ENCODE peak calls at places on chromosomes 6 and 20, in seven cellular contexts. I is stomach, Q is heart left ventricle, N is IMR-90, U is spleen, M is HepG2, C is ovary. S is an unnamed sample.

GRCh38 chr6:139008117-139008516 is 20.1 kb upstream of the REPS1 start:
- DNase-seq in I (no peak), N (no peak), U (no peak), M (no peak), Q (no peak), C (no peak), S (no peak)

GRCh38 chr20:13771853-13772453 is 12.8 kb downstream of the ESF1 start:
- DNase-seq in I (no peak), U (no peak), M (peak), C (no peak), Q (no peak), N (peak), S (no peak)

GRCh38 chr6:129691709-129692108 is 18.3 kb downstream of the ARHGAP18 start:
- DNase-seq in M (no peak), Q (no peak), I (no peak), U (peak), N (no peak), C (no peak), S (no peak)

GRCh38 chr6:53284901-53285300 is 63.8 kb downstream of the ELOVL5 start:
- DNase-seq in M (no peak), Q (no peak), U (no peak), I (no peak), N (no peak), C (no peak), S (no peak)

GRCh38 chr6:38370653-38371311 is 268.9 kb downstream of the BTBD9 start:
- DNase-seq in Q (no peak), M (no peak), C (no peak), U (no peak), I (no peak), N (no peak), S (no peak)

GRCh38 chr6:168784426-168784825 is 343.4 kb downstream of the SMOC2 start:
- DNase-seq in M (no peak), I (no peak), U (no peak), N (no peak), Q (no peak), C (no peak), S (no peak)

GRCh38 chr20:46011631-46012482 is 3.1 kb downstream of the MMP9 start:
- DNase-seq in N (peak), M (peak), Q (peak), U (peak), C (no peak), I (peak), S (peak)

GRCh38 chr6:101391772-101392560 is 1.5 kb upstream of the GRIK2 start:
- DNase-seq in C (no peak), N (no peak), I (no peak), Q (no peak), M (no peak), U (no peak), S (peak)

GRCh38 chr20:57272883-57273282 is 6.4 kb upstream of the BMP7 start:
- DNase-seq in Q (no peak), U (no peak), N (no peak), C (no peak), I (no peak), M (no peak), S (no peak)

GRCh38 chr6:43278524-43279078 is 19.5 kb upstream of the SLC22A7 start:
- DNase-seq in N (peak), U (no peak), I (no peak), M (peak), Q (no peak), C (no peak), S (no peak)

GRCh38 chr6:87705070-87705691 is 3.1 kb upstream of the AKIRIN2 start:
- DNase-seq in C (no peak), Q (no peak), N (peak), I (no peak), M (peak), U (no peak), S (no peak)

GRCh38 chr6:30965140-30965601 is 18.3 kb upstream of the MUC21 start:
- DNase-seq in Q (no peak), I (no peak), C (no peak), M (no peak), U (no peak), N (no peak), S (no peak)

GRCh38 chr6:79038061-79038460 is 40.0 kb downstream of the PHIP start:
- DNase-seq in U (no peak), M (peak), I (no peak), Q (no peak), C (no peak), N (peak), S (no peak)

GRCh38 chr6:3578981-3579380 is 122.1 kb upstream of the SLC22A23 start:
- DNase-seq in I (no peak), M (no peak), Q (no peak), U (no peak), N (no peak), C (no peak), S (no peak)

GRCh38 chr6:116550796-116551195 is 2.8 kb upstream of the CALHM4 start:
- DNase-seq in U (no peak), Q (no peak), I (no peak), N (no peak), C (no peak), M (peak), S (no peak)

GRCh38 chr6:123771126-123771525 is 32.5 kb upstream of the NKAIN2 start:
- DNase-seq in I (no peak), U (no peak), C (no peak), N (no peak), Q (no peak), M (no peak), S (no peak)

GRCh38 chr6:105177521-105177920 is 2.3 kb downstream of the POPDC3 start:
- DNase-seq in C (no peak), M (no peak), N (no peak), U (no peak), I (no peak), Q (no peak), S (no peak)

GRCh38 chr20:54134445-54135220 is 39.2 kb downstream of the CYP24A1 start:
- DNase-seq in I (no peak), U (no peak), M (peak), N (peak), C (no peak), Q (no peak), S (no peak)

GRCh38 chr6:80594461-80594860 is 488.0 kb downstream of the BCKDHB start:
- DNase-seq in M (no peak), I (no peak), N (peak), C (no peak), Q (no peak), U (no peak), S (no peak)

GRCh38 chr20:61041481-61041880 is 210.6 kb upstream of the CDH4 start:
- DNase-seq in I (no peak), Q (no peak), C (no peak), M (no peak), N (no peak), U (no peak), S (no peak)

GRCh38 chr20:528923-529594 is 14.5 kb downstream of the CSNK2A1 start:
- DNase-seq in N (peak), I (no peak), M (no peak), U (no peak), C (no peak), Q (no peak), S (no peak)

GRCh38 chr6:119612176-119612870 is 262.8 kb upstream of the MAN1A1 start:
- DNase-seq in N (peak), I (no peak), Q (no peak), M (peak), C (no peak), U (no peak), S (no peak)

DNA sequence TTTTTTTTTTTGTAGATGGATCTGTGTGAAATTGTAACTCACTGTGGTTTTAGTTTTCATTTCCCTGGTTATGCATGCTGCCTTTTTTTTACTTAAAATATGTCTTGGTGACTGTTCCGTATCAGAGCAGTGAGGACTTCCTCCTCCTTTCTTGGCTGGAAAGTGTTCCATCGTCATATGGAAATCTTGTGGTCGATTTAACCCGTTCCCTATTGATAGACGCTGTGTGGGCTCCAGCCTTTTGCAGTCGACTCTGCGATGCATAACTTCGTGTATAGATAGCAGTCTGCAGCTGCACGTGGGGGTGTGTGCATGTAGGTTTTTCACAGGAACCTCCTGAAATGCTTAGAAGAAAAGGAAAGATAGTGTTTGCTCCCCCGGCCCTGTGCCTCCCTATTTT is 28.1 kb upstream of the PNPLA1 start:
- DNase-seq in N (peak), Q (no peak), U (no peak), C (no peak), I (no peak), M (no peak), S (no peak)
- H3K4me3 ChIP-seq in N (no peak), Q (no peak), U (no peak), C (no peak), I (no peak), M (no peak), S (no peak)

DNA sequence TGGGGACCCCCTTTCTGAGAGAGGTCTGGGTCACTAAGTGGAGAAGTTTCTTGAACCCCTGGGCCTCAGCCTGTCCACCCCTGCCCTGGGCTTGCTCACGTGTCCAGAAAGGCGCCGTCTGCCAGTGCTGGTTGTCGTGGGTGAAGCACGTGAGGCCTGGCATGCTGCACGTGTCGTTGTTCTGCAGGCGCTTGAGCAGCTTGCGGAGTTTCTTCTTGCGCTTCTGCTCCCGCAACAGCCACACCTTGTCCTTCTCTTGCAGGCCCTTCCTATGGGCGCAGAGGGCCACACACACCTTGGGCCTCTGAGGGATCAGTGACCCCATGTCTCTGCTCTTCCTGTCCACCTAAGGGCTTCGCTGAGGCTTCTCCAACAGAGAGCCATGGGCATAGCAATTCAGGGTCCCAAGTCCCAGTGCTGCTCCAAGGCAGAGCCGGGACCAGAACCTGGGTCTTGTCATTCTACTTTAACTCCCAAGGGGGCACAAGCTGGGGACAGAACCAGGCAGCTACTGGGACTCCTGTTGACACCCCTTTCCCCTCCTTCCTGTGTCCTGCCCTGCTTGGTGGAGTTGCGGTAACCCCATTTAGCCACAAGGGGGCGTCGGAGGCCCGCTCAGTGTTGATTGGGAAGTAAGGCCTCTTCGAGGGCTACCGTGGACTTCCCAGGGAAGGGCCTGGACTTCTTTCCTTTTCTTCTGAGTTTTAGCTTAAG is 121.8 kb downstream of the SULF2 start:
- DNase-seq in I (peak), U (peak), N (peak), C (peak), M (peak), Q (peak), S (peak)
- TF ChIP-seq POLR2A in I (no peak), U (no peak), N (no peak), C (no peak), M (no peak), Q (no peak), S (no peak)

GRCh38 chr6:33008944-33009861 is at the start of gene HLA-DOA:
- DNase-seq in M (no peak), U (peak), Q (no peak), C (no peak), N (peak), I (no peak), S (peak)
- H3K4me3 ChIP-seq in M (no peak), U (peak), Q (peak), C (no peak), N (no peak), I (peak), S (no peak)

GRCh38 chr6:73523434-73524123 is 2.7 kb upstream of the EEF1A1 start:
- DNase-seq in C (peak), M (peak), U (peak), I (peak), Q (peak), N (peak), S (peak)

GRCh38 chr6:73520688-73521350 is at the start of gene EEF1A1:
- DNase-seq in Q (peak), M (peak), C (peak), U (peak), I (peak), N (peak), S (peak)

GRCh38 chr6:73525546-73526330 is 4.9 kb upstream of the EEF1A1 start:
- DNase-seq in N (peak), I (no peak), Q (no peak), U (no peak), C (no peak), M (no peak), S (no peak)

GRCh38 chr6:73519943-73520687 is 717 bp downstream of the EEF1A1 start:
- DNase-seq in Q (peak), N (peak), U (peak), C (peak), M (peak), I (peak), S (peak)

GRCh38 chr6:73521351-73522254 is 771 bp upstream of the EEF1A1 start:
- DNase-seq in M (peak), U (peak), C (peak), I (no peak), Q (peak), N (peak), S (peak)
- TF ChIP-seq POLR2A in M (peak), U (no peak), C (peak), I (no peak), Q (no peak), N (peak), S (no peak)

GRCh38 chr6:27295301-27296079 is 16.6 kb downstream of the POM121L2 start:
- DNase-seq in U (no peak), Q (no peak), M (peak), N (peak), I (no peak), C (no peak), S (no peak)
- H3K4me3 ChIP-seq in U (no peak), Q (no peak), M (peak), N (peak), I (no peak), C (no peak), S (no peak)